ENCODE peak calls at places on chromosome 2, in six cellular contexts. C is GM23248, I is MM.1S, E is endothelial cell of umbilical vein, M is neural progenitor cell, S is A673. F is an unnamed sample.

GRCh38 chr2:238570926-238571325 is 144.2 kb downstream of the ASB1 start:
- DNase-seq in C (no peak), I (no peak), E (no peak), M (no peak), S (no peak), F (no peak)

GRCh38 chr2:43464546-43464945 is 131.3 kb downstream of the THADA start:
- DNase-seq in C (peak; percentile 67), I (no peak), E (no peak), M (no peak), S (no peak), F (no peak)

GRCh38 chr2:95039410-95039809 is 13.9 kb downstream of the MAL start:
- DNase-seq in C (no peak), I (no peak), E (no peak), M (no peak), S (no peak), F (no peak)

GRCh38 chr2:84424152-84424551 is 34.9 kb downstream of the SUCLG1 start:
- DNase-seq in C (peak; percentile 43), I (no peak), E (peak; percentile 25), M (no peak), S (peak; percentile 20), F (no peak)

GRCh38 chr2:141599721-141600120 is 531.1 kb downstream of the LRP1B start:
- DNase-seq in C (no peak), I (no peak), E (no peak), M (no peak), S (no peak), F (no peak)

GRCh38 chr2:33275689-33276444 is 200.6 kb upstream of the RASGRP3 start:
- DNase-seq in C (peak; percentile 99), I (no peak), E (peak; percentile 80), M (no peak), S (peak; percentile 37), F (peak; percentile 91)

GRCh38 chr2:164560181-164560792 is 61.0 kb downstream of the GRB14 start:
- DNase-seq in C (peak; percentile 57), I (peak; percentile 66), E (peak; percentile 67), M (peak; percentile 26), S (peak; percentile 53), F (peak; percentile 20)

GRCh38 chr2:161139098-161139987 is 20.9 kb upstream of the TANK start:
- DNase-seq in C (peak; percentile 84), I (no peak), E (peak; percentile 64), M (no peak), S (no peak), F (peak; percentile 69)

GRCh38 chr2:25294573-25295462 is 46.9 kb downstream of the DNMT3A start:
- DNase-seq in C (peak; percentile 51), I (peak; percentile 87), E (peak; percentile 81), M (no peak), S (peak; percentile 79), F (peak; percentile 52)

GRCh38 chr2:173690349-173690748 is 274.8 kb downstream of the SP3 start:
- DNase-seq in C (no peak), I (no peak), E (no peak), M (no peak), S (no peak), F (no peak)

GRCh38 chr2:56077352-56077915 is 106.4 kb upstream of the CCDC85A start:
- DNase-seq in C (peak; percentile 38), I (peak; percentile 42), E (peak; percentile 42), M (peak; percentile 56), S (peak; percentile 11), F (peak; percentile 10)

GRCh38 chr2:241777167-241777685 is 604 bp downstream of the GAL3ST2 start:
- DNase-seq in C (no peak), I (no peak), E (no peak), M (no peak), S (no peak), F (no peak)

GRCh38 chr2:9110893-9111569 is 95.6 kb upstream of the ASAP2 start:
- DNase-seq in C (peak; percentile 28), I (no peak), E (no peak), M (peak; percentile 77), S (peak; percentile 25), F (peak; percentile 43)

GRCh38 chr2:237738255-237738654 is 60.3 kb upstream of the RBM44 start:
- DNase-seq in C (no peak), I (no peak), E (no peak), M (no peak), S (no peak), F (no peak)

GRCh38 chr2:159637988-159638501 is 21.7 kb upstream of the BAZ2B start:
- DNase-seq in C (peak; percentile 87), I (no peak), E (no peak), M (no peak), S (no peak), F (peak; percentile 63)

GRCh38 chr2:234851451-234851850 is 100.4 kb upstream of the SH3BP4 start:
- DNase-seq in C (no peak), I (no peak), E (no peak), M (no peak), S (no peak), F (no peak)

GRCh38 chr2:53234548-53234903 is 533.1 kb upstream of the CHAC2 start:
- DNase-seq in C (no peak), I (no peak), E (no peak), M (peak; percentile 33), S (no peak), F (peak; percentile 6)

GRCh38 chr2:30382995-30383394 is 64.1 kb upstream of the LCLAT1 start:
- DNase-seq in C (no peak), I (no peak), E (no peak), M (no peak), S (no peak), F (no peak)

GRCh38 chr2:135047295-135047694 is at the start of gene MAP3K19:
- DNase-seq in C (no peak), I (no peak), E (no peak), M (no peak), S (no peak), F (no peak)

GRCh38 chr2:45895477-45895876 is 244.0 kb downstream of the PRKCE start:
- DNase-seq in C (peak; percentile 82), I (no peak), E (no peak), M (no peak), S (peak; percentile 66), F (peak; percentile 47)

GRCh38 chr2:121884515-121884915 is 129.1 kb downstream of the TSN start:
- DNase-seq in C (no peak), I (no peak), E (no peak), M (no peak), S (no peak), F (no peak)

GRCh38 chr2:166373951-166374350 is 1.8 kb downstream of the SCN9A start:
- DNase-seq in C (peak; percentile 59), I (peak; percentile 92), E (no peak), M (no peak), S (peak; percentile 79), F (peak; percentile 85)

GRCh38 chr2:176126929-176127768 is 2.4 kb upstream of the HOXD8 start:
- DNase-seq in C (peak; percentile 80), I (peak; percentile 65), E (peak; percentile 68), M (peak; percentile 82), S (peak; percentile 87), F (peak; percentile 33)

GRCh38 chr2:146981921-146982320 is 862.9 kb upstream of the ACVR2A start:
- DNase-seq in C (peak; percentile 63), I (no peak), E (no peak), M (no peak), S (no peak), F (no peak)

GRCh38 chr2:30662268-30663131 is 144.7 kb downstream of the CAPN13 start:
- DNase-seq in C (peak; percentile 53), I (no peak), E (no peak), M (no peak), S (no peak), F (peak; percentile 84)

GRCh38 chr2:171834286-171834685 is 59.8 kb downstream of the SLC25A12 start:
- DNase-seq in C (no peak), I (no peak), E (no peak), M (no peak), S (no peak), F (no peak)
- H3K9me3 ChIP-seq in C (no peaks in the 10 kb centered on the region), I (no peaks in the 10 kb centered on the region), E (no peaks in the 10 kb centered on the region), M (peaks cover 27% of the 10 kb centered on the region), S (peaks cover 25% of the 10 kb centered on the region), F (no peaks in the 10 kb centered on the region)

GRCh38 chr2:85767803-85768665 is 14.2 kb downstream of the ATOH8 start:
- DNase-seq in C (no peak), I (no peak), E (no peak), M (no peak), S (no peak), F (no peak)
- H3K27ac ChIP-seq in C (no peak overlapping the region), I (no peak overlapping the region), E (no peak overlapping the region), M (no peak overlapping the region), S (no peak overlapping the region), F (no peak overlapping the region)

GRCh38 chr2:118832071-118832790 is 15.2 kb downstream of the EN1 start:
- DNase-seq in C (peak; percentile 31), I (no peak), E (no peak), M (peak; percentile 23), S (no peak), F (no peak)

GRCh38 chr2:118832791-118833715 is 14.4 kb downstream of the EN1 start:
- DNase-seq in C (no peak), I (no peak), E (no peak), M (peak; percentile 62), S (no peak), F (no peak)

GRCh38 chr2:118833716-118834439 is 13.6 kb downstream of the EN1 start:
- DNase-seq in C (no peak), I (no peak), E (no peak), M (peak; percentile 49), S (no peak), F (no peak)

GRCh38 chr2:118830121-118830520 is 17.3 kb downstream of the EN1 start:
- DNase-seq in C (peak; percentile 89), I (peak; percentile 48), E (no peak), M (no peak), S (no peak), F (no peak)

DNA sequence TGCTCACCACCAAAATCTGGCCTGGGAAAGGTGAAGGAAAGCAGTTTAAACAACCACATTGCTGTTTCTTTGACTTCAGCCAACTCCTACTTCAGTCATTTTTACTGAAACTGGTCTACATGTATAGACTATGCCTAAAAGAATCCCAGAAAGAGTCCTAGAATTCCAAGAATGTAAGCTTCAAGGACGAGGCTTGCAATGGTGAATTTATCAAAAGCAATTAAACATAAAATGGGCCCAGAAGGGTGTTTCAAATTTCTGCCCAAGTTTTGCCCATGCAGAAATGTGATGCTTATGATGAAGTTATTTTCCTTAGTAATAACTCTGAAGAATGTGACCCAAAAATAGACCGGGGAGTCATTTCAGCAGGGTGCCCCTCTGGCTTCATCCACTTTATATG is 16.6 kb downstream of the EN1 start:
- DNase-seq in C (peak; percentile 30), I (no peak), E (no peak), M (no peak), S (no peak), F (no peak)
- TF ChIP-seq EZH2 in C (no peak), I (no peak), E (no peak), M (no peak), S (no peak), F (no peak)

GRCh38 chr2:168608796-168609195 is 152.7 kb downstream of the CERS6 start:
- DNase-seq in C (peak; percentile 12), I (no peak), E (no peak), M (no peak), S (no peak), F (no peak)

GRCh38 chr2:168612719-168613118 is 156.6 kb downstream of the CERS6 start:
- DNase-seq in C (no peak), I (no peak), E (no peak), M (no peak), S (no peak), F (no peak)

GRCh38 chr2:168611896-168612650 is 156.0 kb downstream of the CERS6 start:
- DNase-seq in C (no peak), I (no peak), E (no peak), M (no peak), S (no peak), F (no peak)

GRCh38 chr2:168613510-168613909 is 157.4 kb downstream of the CERS6 start:
- DNase-seq in C (no peak), I (no peak), E (peak; percentile 10), M (no peak), S (no peak), F (no peak)

GRCh38 chr2:168611091-168611490 is 155.0 kb downstream of the CERS6 start:
- DNase-seq in C (no peak), I (no peak), E (no peak), M (no peak), S (no peak), F (no peak)
- H3K9me3 ChIP-seq in C (no peaks in the 10 kb centered on the region), I (no peaks in the 10 kb centered on the region), E (no peaks in the 10 kb centered on the region), M (no peaks in the 10 kb centered on the region), S (no peaks in the 10 kb centered on the region), F (no peaks in the 10 kb centered on the region)

F was measured in fibroblast of lung.